ENCODE peak calls at places on chromosomes 1 and 21, in four cellular contexts. Q is HepG2, S is K562, J is GM12878. Y is an unnamed sample.

GRCh38 chr21:32726742-32727477 is 903 bp downstream of the SYNJ1 start:
- DNase-seq in Q (no peak), S (peak; percentile 67), J (no peak), Y (no peak)

GRCh38 chr1:67393240-67393639 is 37.0 kb downstream of the SERBP1 start:
- DNase-seq in Q (no peak), S (no peak), J (no peak), Y (no peak)

GRCh38 chr21:38314534-38314933 is 57.7 kb downstream of the KCNJ15 start:
- DNase-seq in Q (no peak), S (no peak), J (no peak), Y (no peak)

GRCh38 chr1:51439053-51439452 is 80.0 kb downstream of the EPS15 start:
- DNase-seq in Q (no peak), S (no peak), J (no peak), Y (no peak)

GRCh38 chr1:244460195-244460594 is 878 bp upstream of the CATSPERE start:
- DNase-seq in Q (no peak), S (no peak), J (no peak), Y (no peak)

GRCh38 chr1:10471411-10472219 is 714 bp downstream of the DFFA start:
- DNase-seq in Q (no peak), S (no peak), J (no peak), Y (peak; percentile 25)

GRCh38 chr1:45490121-45490622 is 791 bp downstream of the TESK2 start:
- DNase-seq in Q (no peak), S (no peak), J (no peak), Y (no peak)

GRCh38 chr1:225777058-225777582 is 506 bp upstream of the SRP9 start:
- DNase-seq in Q (no peak), S (no peak), J (no peak), Y (no peak)

GRCh38 chr21:31372176-31372765 is 28.2 kb upstream of the TIAM1 start:
- DNase-seq in Q (no peak), S (no peak), J (no peak), Y (no peak)

GRCh38 chr21:34812510-34813265 is 143.9 kb downstream of the CLIC6 start:
- DNase-seq in Q (peak; percentile 78), S (no peak), J (no peak), Y (no peak)

GRCh38 chr1:88276158-88276557 is 407.9 kb upstream of the PKN2 start:
- DNase-seq in Q (no peak), S (no peak), J (no peak), Y (no peak)

GRCh38 chr21:34333150-34333739 is 30.6 kb upstream of the KCNE2 start:
- DNase-seq in Q (no peak), S (no peak), J (no peak), Y (no peak)

GRCh38 chr1:179867493-179868330 is 9.9 kb downstream of the TOR1AIP2 start:
- DNase-seq in Q (peak; percentile 58), S (peak; percentile 68), J (no peak), Y (peak; percentile 70)

GRCh38 chr21:43339668-43340067 is 87.3 kb downstream of the SIK1 start:
- DNase-seq in Q (no peak), S (no peak), J (no peak), Y (no peak)

GRCh38 chr1:153292740-153293479 is 19.8 kb downstream of the PGLYRP3 start:
- DNase-seq in Q (no peak), S (peak; percentile 15), J (no peak), Y (no peak)

GRCh38 chr1:153293480-153293775 is 19.3 kb downstream of the PGLYRP3 start:
- DNase-seq in Q (no peak), S (no peak), J (no peak), Y (no peak)

GRCh38 chr1:153291514-153291913 is 21.2 kb downstream of the PGLYRP3 start:
- DNase-seq in Q (no peak), S (no peak), J (peak; percentile 21), Y (no peak)

GRCh38 chr1:153292185-153292584 is 20.6 kb downstream of the PGLYRP3 start:
- DNase-seq in Q (no peak), S (no peak), J (no peak), Y (no peak)

GRCh38 chr1:153288634-153289275 is 24.0 kb downstream of the PGLYRP3 start:
- DNase-seq in Q (no peak), S (peak; percentile 79), J (no peak), Y (peak; percentile 83)
- TF ChIP-seq NR2C2 in Q (no peak), S (no peak), J (no peak), Y (no peak)

DNA sequence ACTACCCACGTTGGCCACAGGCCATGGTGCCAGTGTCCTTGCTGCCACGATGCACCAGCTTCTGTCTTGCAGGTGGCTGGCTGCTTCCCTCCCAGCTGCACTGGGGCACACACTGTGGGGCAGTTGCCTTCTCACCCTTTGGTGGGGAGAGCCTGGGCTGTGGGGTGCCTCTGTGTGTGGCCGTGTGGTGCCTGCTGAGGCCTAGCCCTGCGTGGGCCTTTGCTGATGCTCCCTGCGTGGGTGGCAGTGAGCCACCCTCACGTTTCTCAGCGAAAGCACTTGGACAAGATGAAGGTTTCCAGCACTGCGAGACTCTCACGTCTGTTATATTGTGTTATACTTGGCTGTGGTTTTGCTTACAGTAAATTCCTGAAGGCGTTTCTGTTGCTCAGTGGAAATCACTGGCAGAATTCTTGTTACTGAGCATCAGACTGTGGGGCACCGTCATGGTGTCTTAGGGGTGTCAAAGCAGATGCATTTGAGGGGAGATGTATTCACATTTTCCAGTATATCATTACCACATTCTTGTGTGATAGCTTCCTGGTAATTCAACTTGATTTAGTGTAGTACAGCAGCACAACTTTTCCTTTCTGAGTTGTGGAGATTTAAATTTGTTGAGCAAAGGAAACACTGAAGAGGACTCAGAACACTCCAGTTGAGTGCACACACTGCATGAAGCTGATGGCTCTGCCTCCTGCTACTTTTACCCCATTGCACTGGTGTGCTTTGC is 124.7 kb downstream of the PCBP3 start:
- DNase-seq in Q (no peak), S (no peak), J (no peak), Y (no peak)
- TF ChIP-seq CBFB in Q (no peak), S (no peak), J (no peak), Y (no peak)

GRCh38 chr1:62140666-62141065 is 54.0 kb upstream of the L1TD1 start:
- DNase-seq in Q (no peak), S (no peak), J (no peak), Y (no peak)

GRCh38 chr1:62138029-62138428 is 56.6 kb upstream of the L1TD1 start:
- DNase-seq in Q (no peak), S (no peak), J (no peak), Y (no peak)

GRCh38 chr1:62144238-62144831 is 50.3 kb upstream of the L1TD1 start:
- DNase-seq in Q (peak; percentile 39), S (peak; percentile 16), J (no peak), Y (peak; percentile 63)

GRCh38 chr1:62139410-62139809 is 55.2 kb upstream of the L1TD1 start:
- DNase-seq in Q (no peak), S (no peak), J (no peak), Y (no peak)

GRCh38 chr1:62142550-62142949 is 52.1 kb upstream of the L1TD1 start:
- DNase-seq in Q (no peak), S (no peak), J (no peak), Y (peak; percentile 55)
- TF ChIP-seq TCF7 in Q (no peak), S (no peak), J (no peak), Y (no peak)

GRCh38 chr1:224331326-224331725 is 1.4 kb upstream of the NVL start:
- DNase-seq in Q (no peak), S (no peak), J (no peak), Y (no peak)
- TF ChIP-seq NR2C2 in Q (no peak), S (no peak), J (no peak), Y (no peak)

Y was measured in WTC11.